ENCODE peak calls at places on chromosomes 5 and 9, in five cellular contexts. One of them, this sample, is unnamed.

GRCh38 chr5:25448190-25448621 is 803.4 kb upstream of the CDH10 start:
- DNase-seq in K562: no peak
- DNase-seq in HepG2: no peak
- DNase-seq in H1: no peak
- DNase-seq in GM12892: no peak
- DNase-seq in this sample: no peak

GRCh38 chr9:68664036-68664435 is 41.0 kb upstream of the PIP5K1B start:
- DNase-seq in K562: no peak
- DNase-seq in HepG2: no peak
- DNase-seq in H1: no peak
- DNase-seq in GM12892: no peak
- DNase-seq in this sample: no peak

GRCh38 chr5:41214199-41214598 is 867 bp upstream of the C6 start:
- DNase-seq in K562: no peak
- DNase-seq in HepG2: peak; percentile 4
- DNase-seq in H1: no peak
- DNase-seq in GM12892: no peak
- DNase-seq in this sample: no peak

GRCh38 chr9:124659099-124659659 is 111.9 kb downstream of the NR6A1 start:
- DNase-seq in K562: peak; percentile 97
- DNase-seq in HepG2: peak; percentile 93
- DNase-seq in H1: peak; percentile 33
- DNase-seq in GM12892: peak; percentile 15
- DNase-seq in this sample: no peak

GRCh38 chr5:59757442-59757841 is 136.1 kb downstream of the PDE4D start:
- DNase-seq in K562: no peak
- DNase-seq in HepG2: no peak
- DNase-seq in H1: no peak
- DNase-seq in GM12892: no peak
- DNase-seq in this sample: no peak

GRCh38 chr5:172766287-172767104 is 4.5 kb downstream of the DUSP1 start:
- DNase-seq in K562: no peak
- DNase-seq in HepG2: peak; percentile 86
- DNase-seq in H1: no peak
- DNase-seq in GM12892: no peak
- DNase-seq in this sample: no peak

GRCh38 chr5:59874675-59875074 is 18.9 kb downstream of the PDE4D start:
- DNase-seq in K562: no peak
- DNase-seq in HepG2: no peak
- DNase-seq in H1: no peak
- DNase-seq in GM12892: no peak
- DNase-seq in this sample: no peak

GRCh38 chr5:66967826-66968262 is 228.8 kb downstream of the CD180 start:
- DNase-seq in K562: no peak
- DNase-seq in HepG2: no peak
- DNase-seq in H1: no peak
- DNase-seq in GM12892: no peak
- DNase-seq in this sample: no peak

GRCh38 chr5:99900302-99900811 is 634.8 kb upstream of the FAM174A start:
- DNase-seq in K562: no peak
- DNase-seq in HepG2: no peak
- DNase-seq in H1: no peak
- DNase-seq in GM12892: no peak
- DNase-seq in this sample: no peak

GRCh38 chr5:1430121-1430795 is 15.0 kb downstream of the SLC6A3 start:
- DNase-seq in K562: no peak
- DNase-seq in HepG2: no peak
- DNase-seq in H1: no peak
- DNase-seq in GM12892: no peak
- DNase-seq in this sample: no peak

GRCh38 chr5:147930759-147931158 is 24.4 kb upstream of the C5orf46 start:
- DNase-seq in K562: no peak
- DNase-seq in HepG2: no peak
- DNase-seq in H1: no peak
- DNase-seq in GM12892: no peak
- DNase-seq in this sample: no peak

GRCh38 chr5:181205735-181206401 is 872 bp upstream of the TRIM7 start:
- DNase-seq in K562: no peak
- DNase-seq in HepG2: no peak
- DNase-seq in H1: no peak
- DNase-seq in GM12892: no peak
- DNase-seq in this sample: no peak

GRCh38 chr9:116978155-116978554 is 291.1 kb downstream of the TRIM32 start:
- DNase-seq in K562: no peak
- DNase-seq in HepG2: no peak
- DNase-seq in H1: no peak
- DNase-seq in GM12892: no peak
- DNase-seq in this sample: no peak

GRCh38 chr5:107067391-107067790 is 603.3 kb downstream of the EFNA5 start:
- DNase-seq in K562: no peak
- DNase-seq in HepG2: no peak
- DNase-seq in H1: no peak
- DNase-seq in GM12892: no peak
- DNase-seq in this sample: no peak

GRCh38 chr5:169945831-169946261 is 34.4 kb downstream of the INSYN2B start:
- DNase-seq in K562: no peak
- DNase-seq in HepG2: no peak
- DNase-seq in H1: no peak
- DNase-seq in GM12892: no peak
- DNase-seq in this sample: no peak

GRCh38 chr5:88688981-88689661 is 193.9 kb downstream of the MEF2C start:
- DNase-seq in K562: no peak
- DNase-seq in HepG2: no peak
- DNase-seq in H1: no peak
- DNase-seq in GM12892: no peak
- DNase-seq in this sample: no peak

GRCh38 chr9:112239284-112239683 is 64.2 kb upstream of the SUSD1 start:
- DNase-seq in K562: no peak
- DNase-seq in HepG2: no peak
- DNase-seq in H1: no peak
- DNase-seq in GM12892: no peak
- DNase-seq in this sample: no peak

GRCh38 chr9:117546894-117547293 is 132.0 kb upstream of the ASTN2 start:
- DNase-seq in K562: no peak
- DNase-seq in HepG2: no peak
- DNase-seq in H1: no peak
- DNase-seq in GM12892: no peak
- DNase-seq in this sample: no peak

GRCh38 chr5:38420691-38421395 is 135.6 kb downstream of the LIFR start:
- DNase-seq in K562: peak; percentile 58
- DNase-seq in HepG2: peak; percentile 54
- DNase-seq in H1: no peak
- DNase-seq in GM12892: no peak
- DNase-seq in this sample: peak; percentile 19

GRCh38 chr9:72888943-72889342 is 63.9 kb downstream of the ALDH1A1 start:
- DNase-seq in K562: no peak
- DNase-seq in HepG2: no peak
- DNase-seq in H1: no peak
- DNase-seq in GM12892: no peak
- DNase-seq in this sample: no peak

GRCh38 chr5:167720676-167721260 is 570.7 kb upstream of the WWC1 start:
- DNase-seq in K562: no peak
- DNase-seq in HepG2: no peak
- DNase-seq in H1: no peak
- DNase-seq in GM12892: no peak
- DNase-seq in this sample: no peak

GRCh38 chr5:165119175-165119574 is 1613.8 kb downstream of the MAT2B start:
- DNase-seq in K562: no peak
- DNase-seq in HepG2: no peak
- DNase-seq in H1: no peak
- DNase-seq in GM12892: no peak
- DNase-seq in this sample: no peak

GRCh38 chr5:74631088-74631960 is 9.2 kb downstream of the ENC1 start:
- DNase-seq in K562: peak; percentile 24
- DNase-seq in HepG2: no peak
- DNase-seq in H1: no peak
- DNase-seq in GM12892: peak; percentile 36
- DNase-seq in this sample: peak; percentile 43

GRCh38 chr9:5947912-5948311 is 57.2 kb downstream of the MLANA start:
- DNase-seq in K562: peak; percentile 52
- DNase-seq in HepG2: no peak
- DNase-seq in H1: no peak
- DNase-seq in GM12892: no peak
- DNase-seq in this sample: no peak

GRCh38 chr5:39219433-39219832 is at the start of gene FYB1:
- DNase-seq in K562: no peak
- DNase-seq in HepG2: no peak
- DNase-seq in H1: no peak
- DNase-seq in GM12892: no peak
- DNase-seq in this sample: no peak

GRCh38 chr5:82272957-82273356 is 5.2 kb downstream of the RPS23 start:
- DNase-seq in K562: no peak
- DNase-seq in HepG2: no peak
- DNase-seq in H1: no peak
- DNase-seq in GM12892: no peak
- DNase-seq in this sample: no peak

GRCh38 chr5:58403822-58404433 is 56.0 kb downstream of the PLK2 start:
- DNase-seq in K562: no peak
- DNase-seq in HepG2: no peak
- DNase-seq in H1: no peak
- DNase-seq in GM12892: no peak
- DNase-seq in this sample: no peak

GRCh38 chr5:151740336-151740942 is 18.0 kb downstream of the ATOX1 start:
- DNase-seq in K562: peak; percentile 78
- DNase-seq in HepG2: peak; percentile 30
- DNase-seq in H1: no peak
- DNase-seq in GM12892: peak; percentile 48
- DNase-seq in this sample: no peak

GRCh38 chr5:151739939-151740335 is 18.5 kb downstream of the ATOX1 start:
- DNase-seq in K562: no peak
- DNase-seq in HepG2: no peak
- DNase-seq in H1: no peak
- DNase-seq in GM12892: no peak
- DNase-seq in this sample: no peak

GRCh38 chr5:151740958-151741373 is 17.5 kb downstream of the ATOX1 start:
- DNase-seq in K562: no peak
- DNase-seq in HepG2: no peak
- DNase-seq in H1: no peak
- DNase-seq in GM12892: no peak
- DNase-seq in this sample: no peak

GRCh38 chr5:151738125-151738848 is 20.1 kb downstream of the ATOX1 start:
- DNase-seq in K562: no peak
- DNase-seq in HepG2: no peak
- DNase-seq in H1: no peak
- DNase-seq in GM12892: no peak
- DNase-seq in this sample: no peak

DNA sequence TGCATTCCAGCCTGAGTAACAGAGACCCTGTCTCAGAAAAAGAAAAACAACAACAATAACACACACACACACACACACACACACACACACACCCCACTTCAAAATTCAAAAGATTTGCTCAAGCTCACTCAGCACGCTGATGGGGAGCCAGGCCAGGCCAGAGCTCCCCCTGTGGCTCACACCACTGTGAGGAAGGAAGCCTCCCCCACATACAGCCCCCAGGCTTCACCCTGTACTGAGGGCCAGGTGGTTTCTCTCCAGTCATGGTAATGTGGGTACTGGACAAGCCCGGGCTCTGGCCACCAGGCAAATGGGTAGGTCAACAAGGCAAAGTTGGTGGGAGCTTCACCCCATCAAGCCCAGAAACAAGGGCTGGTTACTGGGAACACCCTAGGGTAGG is 19.0 kb downstream of the ATOX1 start:
- DNase-seq in K562: no peak
- DNase-seq in HepG2: no peak
- DNase-seq in H1: no peak
- DNase-seq in GM12892: no peak
- DNase-seq in this sample: no peak
- TF ChIP-seq TAF1 in K562: no peak
- TF ChIP-seq TAF1 in HepG2: no peak
- TF ChIP-seq TAF1 in H1: no peak
- TF ChIP-seq TAF1 in GM12892: no peak
- TF ChIP-seq TAF1 in this sample: no peak

GRCh38 chr9:87337335-87338074 is 160.2 kb upstream of the DAPK1 start:
- DNase-seq in K562: peak; percentile 17
- DNase-seq in HepG2: no peak
- DNase-seq in H1: peak; percentile 51
- DNase-seq in GM12892: no peak
- DNase-seq in this sample: no peak
- TF ChIP-seq POLR2A in K562: no peak
- TF ChIP-seq POLR2A in HepG2: no peak
- TF ChIP-seq POLR2A in H1: peak; percentile 35
- TF ChIP-seq POLR2A in GM12892: no peak
- TF ChIP-seq POLR2A in this sample: no peak

DNA sequence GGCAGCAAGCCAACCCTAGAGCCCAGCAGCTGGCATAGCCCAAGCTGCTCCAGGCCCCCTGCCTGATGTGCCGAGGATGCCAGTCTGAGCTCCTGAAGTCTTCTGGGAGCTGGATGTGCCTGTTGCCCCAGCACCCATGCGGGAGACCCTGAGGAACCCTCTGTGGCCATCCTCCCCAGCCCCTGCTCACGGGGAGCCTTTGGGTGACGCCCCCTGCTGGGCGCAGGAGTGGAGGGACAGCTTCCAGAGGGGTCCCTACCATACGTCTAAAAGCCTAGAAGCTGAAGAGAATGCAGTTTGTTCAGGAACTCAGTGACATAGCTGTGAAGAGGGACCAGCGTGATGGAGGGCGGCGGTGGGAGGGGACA is 33.1 kb upstream of the MVB12B start:
- DNase-seq in K562: peak; percentile 15
- DNase-seq in HepG2: no peak
- DNase-seq in H1: no peak
- DNase-seq in GM12892: no peak
- DNase-seq in this sample: no peak
- TF ChIP-seq TAF1 in K562: no peak
- TF ChIP-seq TAF1 in HepG2: no peak
- TF ChIP-seq TAF1 in H1: no peak
- TF ChIP-seq TAF1 in GM12892: no peak
- TF ChIP-seq TAF1 in this sample: no peak

GRCh38 chr5:139403787-139404483 is at the start of gene SPATA24:
- DNase-seq in K562: peak; percentile 98
- DNase-seq in HepG2: peak; percentile 89
- DNase-seq in H1: peak; percentile 87
- DNase-seq in GM12892: peak; percentile 90
- DNase-seq in this sample: peak; percentile 88
- TF ChIP-seq POLR2A in K562: peak; percentile 70
- TF ChIP-seq POLR2A in HepG2: peak; percentile 56
- TF ChIP-seq POLR2A in H1: peak; percentile 74
- TF ChIP-seq POLR2A in GM12892: peak; percentile 62
- TF ChIP-seq POLR2A in this sample: peak; percentile 40

DNA sequence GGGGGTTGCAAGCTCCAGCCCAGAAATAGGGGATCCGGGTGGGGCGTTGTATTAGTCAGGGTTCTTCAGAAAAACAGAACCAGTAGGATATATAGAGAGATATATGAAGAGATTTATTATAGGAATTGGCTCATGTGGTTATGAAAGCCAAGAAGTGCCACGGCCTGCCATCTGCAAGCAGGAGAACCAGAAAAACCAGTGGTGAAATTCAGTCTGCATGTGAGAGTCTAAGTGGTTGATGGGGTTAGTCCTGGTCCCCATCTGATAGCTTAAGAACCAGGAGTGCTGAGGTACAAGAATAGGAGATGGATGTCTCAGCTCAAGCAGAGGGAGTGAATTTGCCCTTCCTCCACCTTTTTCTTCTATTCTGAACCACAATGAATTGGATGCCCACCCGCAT is 123.4 kb upstream of the APC start:
- DNase-seq in K562: no peak
- DNase-seq in HepG2: no peak
- DNase-seq in H1: no peak
- DNase-seq in GM12892: no peak
- DNase-seq in this sample: no peak
- TF ChIP-seq TAF1 in K562: no peak
- TF ChIP-seq TAF1 in HepG2: no peak
- TF ChIP-seq TAF1 in H1: no peak
- TF ChIP-seq TAF1 in GM12892: no peak
- TF ChIP-seq TAF1 in this sample: no peak

GRCh38 chr9:137605146-137606004 is at the start of gene ARRDC1:
- DNase-seq in K562: peak; percentile 94
- DNase-seq in HepG2: peak; percentile 91
- DNase-seq in H1: peak; percentile 86
- DNase-seq in GM12892: peak; percentile 92
- DNase-seq in this sample: peak; percentile 93
- TF ChIP-seq POLR2A in K562: peak; percentile 72
- TF ChIP-seq POLR2A in HepG2: peak; percentile 71
- TF ChIP-seq POLR2A in H1: peak; percentile 51
- TF ChIP-seq POLR2A in GM12892: peak; percentile 81
- TF ChIP-seq POLR2A in this sample: peak; percentile 44

This sample was measured in GM12891.